ENCODE peak calls at places on chromosome 1, in nine cellular contexts. U is hepatic stellate cell, Q is occipital lobe, J is progenitor cell of endocrine pancreas, Y is ELR, G is skeletal muscle cell, Z is T-cell, O is GM10248, L is anterior cingulate cortex. H is an unnamed sample.

GRCh38 chr1:152745289-152745704 is 12.5 kb upstream of the KPRP start:
- DNase-seq in Q (no peak), U (no peak), G (no peak), Z (no peak), L (no peak), Y (peak), J (no peak), O (no peak), H (no peak)

GRCh38 chr1:67367370-67368345 is 60.0 kb downstream of the IL12RB2 start:
- DNase-seq in O (no peak), Q (no peak), G (no peak), L (no peak), U (peak), Y (peak), Z (no peak), J (no peak), H (peak)

GRCh38 chr1:153678519-153679336 is at the start of gene NPR1:
- DNase-seq in Y (peak), O (no peak), U (peak), Q (no peak), J (no peak), G (no peak), Z (no peak), L (no peak), H (peak)

GRCh38 chr1:55981015-55981635 is 598.2 kb downstream of the PLPP3 start:
- DNase-seq in Y (no peak), O (no peak), L (no peak), U (no peak), Z (no peak), Q (no peak), J (no peak), G (no peak), H (peak)

GRCh38 chr1:61076728-61077675 is 5.4 kb upstream of the NFIA start:
- DNase-seq in Q (peak), L (peak), Y (peak), U (peak), Z (peak), J (peak), O (peak), G (peak), H (peak)

GRCh38 chr1:161736332-161736969 is 13.1 kb upstream of the DUSP12 start:
- DNase-seq in Q (no peak), O (no peak), Z (no peak), G (no peak), Y (peak), L (no peak), J (no peak), U (no peak), H (peak)

GRCh38 chr1:156639601-156640101 is 2.3 kb upstream of the BCAN start:
- DNase-seq in U (no peak), Z (no peak), J (no peak), Y (peak), L (no peak), O (no peak), G (no peak), Q (no peak), H (no peak)

GRCh38 chr1:230708631-230709580 is 5.0 kb downstream of the AGT start:
- DNase-seq in G (no peak), U (no peak), Y (no peak), Q (no peak), J (no peak), O (no peak), Z (no peak), L (no peak), H (peak)

GRCh38 chr1:188669715-188670114 is 1807.9 kb downstream of the BRINP3 start:
- DNase-seq in L (no peak), O (no peak), G (peak), Q (no peak), J (no peak), U (no peak), Z (no peak), Y (no peak), H (no peak)

GRCh38 chr1:16091296-16091695 is 17.8 kb upstream of the FAM131C start:
- DNase-seq in Z (no peak), Q (no peak), O (no peak), U (no peak), Y (no peak), L (no peak), G (no peak), J (no peak), H (no peak)

GRCh38 chr1:200780545-200781444 is 42.1 kb downstream of the CAMSAP2 start:
- DNase-seq in L (no peak), J (no peak), Q (no peak), Y (no peak), U (no peak), Z (no peak), O (no peak), G (no peak), H (peak)

GRCh38 chr1:26112407-26112775 is 767 bp downstream of the PDIK1L start:
- DNase-seq in Q (no peak), Z (no peak), O (peak), Y (peak), G (no peak), L (no peak), J (no peak), U (no peak), H (peak)

GRCh38 chr1:31671556-31672201 is 27.0 kb upstream of the PEF1 start:
- DNase-seq in G (no peak), O (no peak), U (no peak), J (no peak), Q (no peak), Z (no peak), Y (no peak), L (no peak), H (no peak)

GRCh38 chr1:187617776-187618175 is 789.0 kb downstream of the PLA2G4A start:
- DNase-seq in J (no peak), Q (no peak), Z (no peak), O (no peak), G (no peak), L (no peak), Y (no peak), U (no peak), H (no peak)

GRCh38 chr1:170010443-170010842 is 64.1 kb downstream of the KIFAP3 start:
- DNase-seq in G (peak), L (no peak), J (no peak), Y (peak), O (no peak), U (no peak), Z (peak), Q (no peak), H (peak)

GRCh38 chr1:238710697-238711096 is 675.7 kb upstream of the CHRM3 start:
- DNase-seq in O (no peak), Y (peak), J (no peak), Z (no peak), L (no peak), Q (no peak), G (no peak), U (no peak), H (peak)

GRCh38 chr1:53736290-53736689 is 2.7 kb downstream of the GLIS1 start:
- DNase-seq in G (peak), U (no peak), Z (no peak), L (no peak), J (no peak), Q (no peak), Y (peak), O (no peak), H (peak)

GRCh38 chr1:193321242-193321842 is 134.9 kb upstream of the B3GALT2 start:
- DNase-seq in Y (peak), Q (no peak), J (no peak), L (no peak), Z (no peak), O (no peak), U (no peak), G (no peak), H (peak)

GRCh38 chr1:12587981-12588620 is 29.9 kb downstream of the DHRS3 start:
- DNase-seq in O (no peak), Y (peak), Q (no peak), J (no peak), Z (no peak), U (no peak), G (no peak), L (no peak), H (no peak)

GRCh38 chr1:25502957-25503356 is 40.4 kb upstream of the LDLRAP1 start:
- DNase-seq in Q (no peak), J (no peak), Y (peak), U (no peak), G (peak), L (no peak), O (no peak), Z (no peak), H (peak)

GRCh38 chr1:1359316-1359667 is 937 bp upstream of the MXRA8 start:
- DNase-seq in O (no peak), Y (peak), Z (no peak), J (peak), G (no peak), U (peak), L (no peak), Q (no peak), H (peak)

GRCh38 chr1:240136402-240136801 is 44.7 kb downstream of the FMN2 start:
- DNase-seq in Q (no peak), G (no peak), U (no peak), Z (no peak), Y (peak), L (no peak), J (no peak), O (no peak), H (peak)

GRCh38 chr1:63821650-63822049 is 47.8 kb downstream of the ROR1 start:
- DNase-seq in U (no peak), Q (no peak), Y (peak), L (no peak), G (no peak), J (no peak), Z (no peak), O (no peak), H (no peak)

GRCh38 chr1:56202186-56202585 is 377.2 kb downstream of the PLPP3 start:
- DNase-seq in U (no peak), Z (no peak), Y (no peak), L (no peak), O (no peak), G (no peak), J (no peak), Q (no peak), H (no peak)

GRCh38 chr1:161502641-161503393 is 2.4 kb upstream of the FCGR2A start:
- DNase-seq in Q (no peak), Z (no peak), J (no peak), U (peak), L (no peak), Y (peak), O (no peak), G (no peak), H (peak)

GRCh38 chr1:156245451-156246232 is 2.2 kb downstream of the PAQR6 start:
- DNase-seq in U (peak), Z (peak), G (no peak), L (no peak), J (no peak), Y (peak), O (peak), Q (no peak), H (peak)

GRCh38 chr1:88150330-88150729 is 533.7 kb upstream of the PKN2 start:
- DNase-seq in Y (no peak), O (no peak), L (no peak), G (no peak), U (no peak), J (no peak), Q (no peak), Z (no peak), H (no peak)